ENCODE peak calls at places on chromosomes 16 and 17, in nine cellular contexts. One of them, this sample, is unnamed.

GRCh38 chr17:8961861-8962260 is 3.6 kb downstream of the PIK3R5 start:
- DNase-seq in prostate gland: no peak
- DNase-seq in heart left ventricle: no peak
- DNase-seq in esophagus squamous epithelium: no peak
- DNase-seq in H1: no peak
- DNase-seq in lower leg skin: no peak
- DNase-seq in HCT116: no peak
- DNase-seq in endothelial cell of umbilical vein: no peak
- DNase-seq in ovary: no peak
- DNase-seq in this sample: no peak

GRCh38 chr17:7988750-7989178 is 13.7 kb upstream of the GUCY2D start:
- DNase-seq in prostate gland: peak; percentile 83
- DNase-seq in HCT116: peak; percentile 80
- DNase-seq in H1: no peak
- DNase-seq in lower leg skin: peak; percentile 26
- DNase-seq in heart left ventricle: peak; percentile 53
- DNase-seq in endothelial cell of umbilical vein: peak; percentile 79
- DNase-seq in ovary: no peak
- DNase-seq in esophagus squamous epithelium: no peak
- DNase-seq in this sample: peak; percentile 80

GRCh38 chr16:83533193-83533592 is 274.6 kb upstream of the HSBP1 start:
- DNase-seq in endothelial cell of umbilical vein: no peak
- DNase-seq in H1: no peak
- DNase-seq in prostate gland: peak; percentile 51
- DNase-seq in ovary: no peak
- DNase-seq in heart left ventricle: no peak
- DNase-seq in esophagus squamous epithelium: no peak
- DNase-seq in HCT116: no peak
- DNase-seq in lower leg skin: no peak
- DNase-seq in this sample: no peak

GRCh38 chr17:71283486-71283885 is 837.3 kb upstream of the SOX9 start:
- DNase-seq in prostate gland: no peak
- DNase-seq in heart left ventricle: no peak
- DNase-seq in H1: no peak
- DNase-seq in endothelial cell of umbilical vein: no peak
- DNase-seq in HCT116: no peak
- DNase-seq in esophagus squamous epithelium: no peak
- DNase-seq in lower leg skin: no peak
- DNase-seq in ovary: no peak
- DNase-seq in this sample: no peak

GRCh38 chr17:68103148-68103547 is 67.6 kb downstream of the KPNA2 start:
- DNase-seq in endothelial cell of umbilical vein: peak; percentile 28
- DNase-seq in prostate gland: no peak
- DNase-seq in HCT116: no peak
- DNase-seq in H1: no peak
- DNase-seq in esophagus squamous epithelium: no peak
- DNase-seq in ovary: no peak
- DNase-seq in lower leg skin: no peak
- DNase-seq in heart left ventricle: no peak
- DNase-seq in this sample: no peak

GRCh38 chr16:64543401-64543800 is 578.5 kb downstream of the CDH11 start:
- DNase-seq in esophagus squamous epithelium: no peak
- DNase-seq in ovary: no peak
- DNase-seq in heart left ventricle: no peak
- DNase-seq in endothelial cell of umbilical vein: no peak
- DNase-seq in H1: no peak
- DNase-seq in lower leg skin: no peak
- DNase-seq in prostate gland: no peak
- DNase-seq in HCT116: no peak
- DNase-seq in this sample: no peak

GRCh38 chr16:70634861-70635260 is 11.5 kb upstream of the IL34 start:
- DNase-seq in lower leg skin: no peak
- DNase-seq in HCT116: no peak
- DNase-seq in prostate gland: no peak
- DNase-seq in ovary: no peak
- DNase-seq in esophagus squamous epithelium: no peak
- DNase-seq in heart left ventricle: no peak
- DNase-seq in endothelial cell of umbilical vein: no peak
- DNase-seq in H1: no peak
- DNase-seq in this sample: no peak

GRCh38 chr16:46427340-46428107 is 193.7 kb downstream of the SHCBP1 start:
- DNase-seq in H1: no peak
- DNase-seq in heart left ventricle: no peak
- DNase-seq in esophagus squamous epithelium: no peak
- DNase-seq in ovary: no peak
- DNase-seq in lower leg skin: no peak
- DNase-seq in endothelial cell of umbilical vein: no peak
- DNase-seq in HCT116: no peak
- DNase-seq in prostate gland: no peak
- DNase-seq in this sample: no peak

GRCh38 chr16:78976212-78976611 is 624.3 kb downstream of the MAF start:
- DNase-seq in H1: no peak
- DNase-seq in HCT116: no peak
- DNase-seq in esophagus squamous epithelium: no peak
- DNase-seq in prostate gland: no peak
- DNase-seq in endothelial cell of umbilical vein: no peak
- DNase-seq in heart left ventricle: no peak
- DNase-seq in ovary: no peak
- DNase-seq in lower leg skin: no peak
- DNase-seq in this sample: no peak

DNA sequence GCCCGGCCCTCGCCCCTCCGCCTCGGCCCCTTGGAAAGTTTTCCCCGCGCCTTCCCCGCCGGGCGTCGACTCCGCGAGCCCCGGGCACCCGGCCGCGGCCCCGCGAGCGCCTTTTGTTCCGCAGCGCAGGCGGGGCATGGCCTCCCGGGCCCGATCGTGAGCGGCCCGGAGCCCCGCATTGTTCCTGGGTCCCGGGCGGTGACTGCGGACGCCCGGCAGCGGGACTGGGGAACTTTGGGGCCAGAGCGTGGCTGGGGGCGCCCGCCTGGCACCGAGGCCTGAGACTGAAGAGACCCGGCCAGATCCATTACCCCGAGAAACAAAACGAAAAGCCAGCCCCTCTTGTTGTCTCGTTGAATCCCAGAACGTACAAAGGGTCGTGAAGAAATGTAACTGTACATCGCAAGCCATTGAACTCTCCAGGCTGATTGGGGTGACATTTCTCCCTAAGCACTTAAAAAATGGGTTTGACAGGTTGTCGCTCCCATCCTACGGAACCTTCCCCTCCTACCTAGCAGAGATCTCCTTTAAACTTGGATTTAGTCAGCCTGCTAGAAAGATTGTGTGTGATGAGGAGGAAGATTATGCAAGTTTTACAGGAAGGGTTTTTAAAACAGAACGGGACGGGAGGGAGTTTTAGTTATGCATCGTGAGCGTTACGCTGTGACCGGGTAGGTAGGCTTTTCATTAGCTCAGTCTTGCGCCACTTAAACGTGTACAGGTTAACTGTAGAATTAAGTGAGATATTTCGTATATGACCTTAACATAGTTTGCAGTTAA is 807 bp downstream of the METTL9 start:
- DNase-seq in prostate gland: peak; percentile 11
- DNase-seq in H1: no peak
- DNase-seq in endothelial cell of umbilical vein: peak; percentile 59
- DNase-seq in esophagus squamous epithelium: no peak
- DNase-seq in HCT116: no peak
- DNase-seq in lower leg skin: no peak
- DNase-seq in heart left ventricle: peak; percentile 30
- DNase-seq in ovary: no peak
- DNase-seq in this sample: peak; percentile 84
- TF ChIP-seq POLR2A in prostate gland: peak; percentile 16
- TF ChIP-seq POLR2A in H1: no peak
- TF ChIP-seq POLR2A in endothelial cell of umbilical vein: no peak
- TF ChIP-seq POLR2A in esophagus squamous epithelium: no peak
- TF ChIP-seq POLR2A in HCT116: no peak
- TF ChIP-seq POLR2A in lower leg skin: no peak
- TF ChIP-seq POLR2A in heart left ventricle: no peak
- TF ChIP-seq POLR2A in ovary: no peak
- TF ChIP-seq POLR2A in this sample: peak; percentile 30

DNA sequence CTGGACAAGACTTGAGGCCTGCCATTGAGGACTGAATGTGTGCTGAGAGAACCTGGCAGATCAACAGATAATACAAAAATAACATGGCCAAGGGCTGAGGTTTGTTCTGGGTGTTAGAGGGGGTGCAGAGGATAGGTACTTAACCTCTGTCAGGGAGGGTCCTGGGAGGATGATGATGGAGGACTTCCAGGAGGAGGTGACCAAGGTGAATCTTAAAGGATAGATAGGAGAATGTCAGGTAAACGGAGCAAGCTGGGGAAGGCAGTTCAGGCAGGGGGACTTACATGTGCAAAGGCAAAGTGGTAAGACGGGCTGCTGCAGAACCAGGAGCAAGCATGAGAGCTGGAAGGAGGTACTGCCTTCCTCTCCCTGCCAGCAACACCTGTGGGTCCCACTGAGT is 119.8 kb upstream of the PLCG2 start:
- DNase-seq in heart left ventricle: no peak
- DNase-seq in esophagus squamous epithelium: no peak
- DNase-seq in HCT116: no peak
- DNase-seq in H1: no peak
- DNase-seq in lower leg skin: no peak
- DNase-seq in endothelial cell of umbilical vein: no peak
- DNase-seq in ovary: no peak
- DNase-seq in prostate gland: no peak
- DNase-seq in this sample: no peak
- TF ChIP-seq POLR2A in heart left ventricle: no peak
- TF ChIP-seq POLR2A in esophagus squamous epithelium: no peak
- TF ChIP-seq POLR2A in HCT116: no peak
- TF ChIP-seq POLR2A in H1: no peak
- TF ChIP-seq POLR2A in lower leg skin: no peak
- TF ChIP-seq POLR2A in endothelial cell of umbilical vein: no peak
- TF ChIP-seq POLR2A in ovary: no peak
- TF ChIP-seq POLR2A in prostate gland: no peak
- TF ChIP-seq POLR2A in this sample: peak; percentile 18

GRCh38 chr16:85291302-85292148 is 179.3 kb upstream of the CIBAR2 start:
- DNase-seq in heart left ventricle: peak; percentile 57
- DNase-seq in prostate gland: no peak
- DNase-seq in esophagus squamous epithelium: no peak
- DNase-seq in endothelial cell of umbilical vein: peak; percentile 33
- DNase-seq in ovary: peak; percentile 71
- DNase-seq in H1: no peak
- DNase-seq in lower leg skin: no peak
- DNase-seq in HCT116: no peak
- DNase-seq in this sample: peak; percentile 43
- TF ChIP-seq POLR2A in heart left ventricle: no peak
- TF ChIP-seq POLR2A in prostate gland: no peak
- TF ChIP-seq POLR2A in esophagus squamous epithelium: no peak
- TF ChIP-seq POLR2A in endothelial cell of umbilical vein: no peak
- TF ChIP-seq POLR2A in ovary: no peak
- TF ChIP-seq POLR2A in H1: no peak
- TF ChIP-seq POLR2A in lower leg skin: no peak
- TF ChIP-seq POLR2A in HCT116: no peak
- TF ChIP-seq POLR2A in this sample: no peak

GRCh38 chr17:4987767-4988083 is 250 bp upstream of the CAMTA2 start:
- DNase-seq in prostate gland: no peak
- DNase-seq in ovary: no peak
- DNase-seq in endothelial cell of umbilical vein: no peak
- DNase-seq in lower leg skin: no peak
- DNase-seq in heart left ventricle: no peak
- DNase-seq in H1: no peak
- DNase-seq in HCT116: no peak
- DNase-seq in esophagus squamous epithelium: no peak
- DNase-seq in this sample: no peak
- TF ChIP-seq POLR2A in prostate gland: no peak
- TF ChIP-seq POLR2A in ovary: no peak
- TF ChIP-seq POLR2A in endothelial cell of umbilical vein: no peak
- TF ChIP-seq POLR2A in lower leg skin: no peak
- TF ChIP-seq POLR2A in heart left ventricle: no peak
- TF ChIP-seq POLR2A in H1: no peak
- TF ChIP-seq POLR2A in HCT116: peak; percentile 2
- TF ChIP-seq POLR2A in esophagus squamous epithelium: no peak
- TF ChIP-seq POLR2A in this sample: peak; percentile 69